ENCODE peak calls at places on chromosome 4, in ten cellular contexts. H is GM23338; E is upper lobe of left lung; C is HCT116; P is NCI-H2029 treated with DMSO at 0.1 percent for 48 hours; O is foreskin melanocyte; M is T-helper 1 cell; T is tibial artery; R is NCI-H774; Z is stimulated activated CD4-positive, alpha-beta T cell treated with anti-CD3 and anti-CD28 coated beads, TNF-alpha, amount 100 ng/mL, for 48 hours. A is an unnamed sample.
A peak's percentile ranks its signal among the peaks of the same experiment; 100 is the strongest.

GRCh38 chr4:118417325-118417724 is 64.5 kb upstream of the PRSS12 start:
- DNase-seq in H (no peak), Z (no peak), O (no peak), P (no peak), E (no peak), C (no peak), R (no peak), T (no peak), M (no peak), A (no peak)

GRCh38 chr4:82643994-82644730 is 82.4 kb upstream of the TMEM150C start:
- DNase-seq in Z (no peak), C (no peak), T (no peak), R (no peak), H (no peak), O (peak; percentile 22), P (no peak), M (no peak), E (no peak), A (peak; percentile 60)

GRCh38 chr4:113979157-113979972 is at the start of gene ARSJ:
- DNase-seq in M (no peak), E (peak; percentile 51), P (no peak), H (peak; percentile 80), T (peak; percentile 46), O (peak; percentile 60), Z (no peak), R (peak; percentile 26), C (peak; percentile 32), A (peak; percentile 63)

GRCh38 chr4:80201326-80202151 is 4.2 kb downstream of the PRDM8 start:
- DNase-seq in E (peak; percentile 47), R (no peak), C (no peak), H (peak; percentile 59), T (peak; percentile 37), M (peak; percentile 38), P (no peak), O (no peak), Z (no peak), A (no peak)

GRCh38 chr4:186144180-186144579 is 39.7 kb downstream of the FAM149A start:
- DNase-seq in O (peak; percentile 26), M (no peak), E (no peak), C (no peak), P (no peak), Z (no peak), R (no peak), T (peak; percentile 35), H (peak; percentile 53), A (no peak)

GRCh38 chr4:60962286-60962685 is 237.8 kb upstream of the ADGRL3 start:
- DNase-seq in C (no peak), H (peak; percentile 45), T (no peak), R (no peak), E (no peak), O (no peak), P (no peak), Z (no peak), M (no peak), A (no peak)

GRCh38 chr4:38675167-38676121 is 11.4 kb downstream of the KLF3 start:
- DNase-seq in C (peak; percentile 60), Z (peak; percentile 76), E (peak; percentile 79), T (peak; percentile 89), P (peak; percentile 86), H (peak; percentile 94), O (peak; percentile 69), R (peak; percentile 62), M (peak; percentile 52), A (peak; percentile 69)

GRCh38 chr4:15690020-15690809 is 8.6 kb downstream of the FAM200B start:
- DNase-seq in Z (no peak), M (no peak), O (peak; percentile 93), C (peak; percentile 57), R (no peak), T (no peak), E (no peak), P (no peak), H (peak; percentile 87), A (peak; percentile 89)

GRCh38 chr4:125649452-125649851 is 334.7 kb downstream of the FAT4 start:
- DNase-seq in P (no peak), O (no peak), Z (no peak), M (no peak), C (no peak), E (no peak), H (no peak), R (no peak), T (no peak), A (no peak)

GRCh38 chr4:156971168-156971601 is 414 bp downstream of the PDGFC start:
- DNase-seq in T (peak; percentile 27), C (no peak), P (no peak), M (no peak), O (no peak), Z (no peak), H (peak; percentile 47), E (peak; percentile 36), R (no peak), A (no peak)

GRCh38 chr4:56979674-56980073 is 978 bp downstream of the POLR2B start:
- DNase-seq in E (peak; percentile 46), O (no peak), T (no peak), R (no peak), Z (peak; percentile 28), M (no peak), C (no peak), H (peak; percentile 46), P (no peak), A (peak; percentile 19)